ENCODE peak calls at places on chromosome 5, in seven cellular contexts. K, M, N, P, C, G and W are unnamed samples.

GRCh38 chr5:89313044-89313443 is 430.1 kb upstream of the MEF2C start:
- DNase-seq in M (peak), K (peak), C (no peak), G (no peak), N (no peak), P (peak), W (no peak)

GRCh38 chr5:90709323-90710148 is 150.9 kb downstream of the ADGRV1 start:
- DNase-seq in M (peak), C (peak), P (peak), G (no peak), K (peak), N (peak), W (peak)

GRCh38 chr5:127785098-127785927 is 82.1 kb downstream of the CCDC192 start:
- DNase-seq in P (peak), G (no peak), C (no peak), M (peak), K (no peak), N (no peak), W (no peak)

GRCh38 chr5:133222521-133222920 is 170.7 kb downstream of the HSPA4 start:
- DNase-seq in N (no peak), M (no peak), G (no peak), C (no peak), K (no peak), P (no peak), W (no peak)

GRCh38 chr5:56601641-56602071 is 213.7 kb upstream of the MAP3K1 start:
- DNase-seq in K (peak), C (no peak), M (peak), P (peak), G (no peak), N (peak), W (no peak)

GRCh38 chr5:23631283-23632045 is 124.1 kb downstream of the PRDM9 start:
- DNase-seq in P (peak), G (no peak), N (no peak), M (peak), C (peak), K (no peak), W (no peak)

GRCh38 chr5:67206381-67207328 is 10.1 kb upstream of the CD180 start:
- DNase-seq in N (no peak), C (peak), P (peak), K (no peak), G (no peak), M (no peak), W (no peak)

GRCh38 chr5:153135416-153135815 is 355.1 kb upstream of the GRIA1 start:
- DNase-seq in N (no peak), C (peak), M (no peak), K (peak), P (no peak), G (no peak), W (no peak)

GRCh38 chr5:164341056-164341619 is 835.7 kb downstream of the MAT2B start:
- DNase-seq in C (no peak), P (no peak), G (no peak), M (peak), N (no peak), K (peak), W (no peak)

GRCh38 chr5:157233515-157233914 is 32.4 kb upstream of the CYFIP2 start:
- DNase-seq in M (no peak), K (no peak), C (no peak), P (no peak), N (no peak), G (no peak), W (no peak)

DNA sequence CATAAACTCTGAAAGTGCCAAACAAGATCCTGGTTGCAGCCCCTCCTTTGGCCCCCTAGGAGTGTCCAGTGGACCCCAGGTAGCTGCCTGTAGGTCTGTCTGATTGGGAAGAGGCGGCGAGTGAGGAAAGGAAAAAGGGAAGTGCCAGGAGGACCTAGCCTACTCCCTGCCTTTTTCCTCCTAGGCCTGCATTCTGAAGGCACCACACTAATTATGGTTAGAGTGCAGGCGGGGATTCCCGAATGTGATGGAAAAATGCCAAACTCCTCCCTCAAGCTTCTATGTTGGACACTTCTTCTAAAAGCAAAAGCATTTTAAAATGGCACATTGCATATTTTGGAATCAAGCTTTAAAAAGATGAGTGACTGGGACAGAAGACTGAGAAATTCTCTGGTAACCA is 83.2 kb upstream of the SMIM15 start:
- DNase-seq in K (no peak), M (no peak), N (no peak), C (peak), P (peak), G (no peak), W (no peak)
- H4K8ac ChIP-seq in K (no peak), M (no peak), N (no peak), C (no peak), P (no peak), G (no peak), W (no peak)

GRCh38 chr5:55391707-55392106 is 83.9 kb downstream of the MTREX start:
- DNase-seq in C (no peak), P (no peak), K (no peak), N (no peak), G (no peak), M (no peak), W (no peak)
- H4K8ac ChIP-seq in C (no peak), P (no peak), K (no peak), N (no peak), G (no peak), M (no peak), W (no peak)

GRCh38 chr5:175597718-175598117 is 60.2 kb upstream of the HRH2 start:
- DNase-seq in K (no peak), P (no peak), N (no peak), C (no peak), G (no peak), M (no peak), W (no peak)
- H4K8ac ChIP-seq in K (no peak), P (no peak), N (no peak), C (no peak), G (peak), M (no peak), W (no peak)

GRCh38 chr5:141434006-141434405 is 3.7 kb downstream of the PCDHGA12 start:
- DNase-seq in M (no peak), P (peak), K (no peak), G (no peak), C (no peak), N (no peak), W (no peak)
- H4K8ac ChIP-seq in M (no peak), P (no peak), K (no peak), G (no peak), C (no peak), N (no peak), W (no peak)